ENCODE peak calls at places on chromosome 12, in five cellular contexts. R is K562, D is GM12878, J is SK-N-SH, Y is H1. M is an unnamed sample.

GRCh38 chr12:10385181-10385613 is 4.6 kb downstream of the KLRK1 start:
- DNase-seq in R (no peak), D (no peak), J (no peak), Y (no peak), M (no peak)

GRCh38 chr12:26122681-26123481 is 2.0 kb downstream of the BHLHE41 start:
- DNase-seq in R (peak; percentile 34), D (no peak), J (peak; percentile 74), Y (no peak), M (no peak)

GRCh38 chr12:109813810-109814416 is 19.3 kb downstream of the TRPV4 start:
- DNase-seq in R (no peak), D (no peak), J (no peak), Y (no peak), M (no peak)

GRCh38 chr12:72075401-72075800 is 136.8 kb downstream of the TPH2 start:
- DNase-seq in R (no peak), D (no peak), J (peak; percentile 7), Y (no peak), M (no peak)

GRCh38 chr12:64029013-64029857 is 184.7 kb downstream of the SRGAP1 start:
- DNase-seq in R (no peak), D (no peak), J (no peak), Y (no peak), M (no peak)

GRCh38 chr12:121536058-121536928 is 44.5 kb downstream of the KDM2B start:
- DNase-seq in R (peak; percentile 75), D (no peak), J (peak; percentile 94), Y (no peak), M (peak; percentile 91)

GRCh38 chr12:117155278-117156060 is 34.8 kb downstream of the FBXO21 start:
- DNase-seq in R (peak; percentile 92), D (no peak), J (peak; percentile 85), Y (peak; percentile 99), M (peak; percentile 73)

GRCh38 chr12:79547735-79548347 is 142.9 kb downstream of the PAWR start:
- DNase-seq in R (peak; percentile 36), D (peak; percentile 9), J (peak; percentile 56), Y (peak; percentile 46), M (no peak)

GRCh38 chr12:48021485-48022179 is 17.4 kb upstream of the COL2A1 start:
- DNase-seq in R (no peak), D (no peak), J (no peak), Y (peak; percentile 97), M (no peak)

GRCh38 chr12:12990700-12991468 is 9.2 kb downstream of the HEBP1 start:
- DNase-seq in R (no peak), D (no peak), J (no peak), Y (no peak), M (no peak)

GRCh38 chr12:120916561-120916960 is 12.4 kb upstream of the SPPL3 start:
- DNase-seq in R (no peak), D (no peak), J (no peak), Y (no peak), M (no peak)

GRCh38 chr12:89544730-89545184 is 18.9 kb upstream of the POC1B start:
- DNase-seq in R (no peak), D (no peak), J (no peak), Y (no peak), M (no peak)

GRCh38 chr12:54680374-54680773 is 32.2 kb upstream of the DCD start:
- DNase-seq in R (peak; percentile 43), D (no peak), J (peak; percentile 10), Y (peak; percentile 25), M (peak; percentile 8)

GRCh38 chr12:109944975-109945374 is 44.9 kb downstream of the TCHP start:
- DNase-seq in R (no peak), D (no peak), J (peak; percentile 60), Y (peak; percentile 73), M (no peak)

GRCh38 chr12:112900298-112901145 is 6.2 kb upstream of the OAS1 start:
- DNase-seq in R (peak; percentile 38), D (no peak), J (peak; percentile 50), Y (peak; percentile 17), M (no peak)

GRCh38 chr12:22334696-22335290 is at the start of gene ST8SIA1:
- DNase-seq in R (no peak), D (no peak), J (peak; percentile 73), Y (no peak), M (peak; percentile 25)

GRCh38 chr12:98745578-98746391 is 100.7 kb downstream of the APAF1 start:
- DNase-seq in R (no peak), D (no peak), J (peak; percentile 48), Y (no peak), M (peak; percentile 22)

GRCh38 chr12:131634037-131634436 is 76.9 kb upstream of the SFSWAP start:
- DNase-seq in R (no peak), D (no peak), J (no peak), Y (no peak), M (no peak)

GRCh38 chr12:40684986-40685385 is 7.3 kb upstream of the CNTN1 start:
- DNase-seq in R (no peak), D (no peak), J (no peak), Y (no peak), M (no peak)

GRCh38 chr12:31235868-31236395 is 90.0 kb downstream of the SINHCAF start:
- DNase-seq in R (no peak), D (no peak), J (no peak), Y (no peak), M (no peak)

GRCh38 chr12:103632554-103633216 is 45.6 kb downstream of the STAB2 start:
- DNase-seq in R (peak; percentile 84), D (peak; percentile 31), J (peak; percentile 79), Y (peak; percentile 86), M (peak; percentile 68)

GRCh38 chr12:124993568-124994434 is at the start of gene BRI3BP:
- DNase-seq in R (peak; percentile 78), D (no peak), J (peak; percentile 91), Y (no peak), M (no peak)

GRCh38 chr12:114665411-114666181 is 18.4 kb downstream of the TBX3 start:
- DNase-seq in R (no peak), D (no peak), J (no peak), Y (no peak), M (no peak)

GRCh38 chr12:103401421-103401820 is 94.3 kb downstream of the C12orf42 start:
- DNase-seq in R (no peak), D (no peak), J (no peak), Y (peak; percentile 9), M (no peak)

GRCh38 chr12:65603428-65604351 is 220.6 kb upstream of the HMGA2 start:
- DNase-seq in R (peak; percentile 30), D (no peak), J (no peak), Y (no peak), M (no peak)

GRCh38 chr12:89126712-89127111 is 225.6 kb downstream of the DUSP6 start:
- DNase-seq in R (no peak), D (no peak), J (no peak), Y (no peak), M (no peak)

GRCh38 chr12:111975161-111975931 is 37.6 kb downstream of the TMEM116 start:
- DNase-seq in R (peak; percentile 73), D (no peak), J (no peak), Y (no peak), M (no peak)

GRCh38 chr12:83784298-83784890 is 1097.7 kb downstream of the TMTC2 start:
- DNase-seq in R (no peak), D (no peak), J (no peak), Y (no peak), M (no peak)

GRCh38 chr12:4440187-4440941 is 5.3 kb downstream of the FGF6 start:
- DNase-seq in R (no peak), D (no peak), J (no peak), Y (no peak), M (no peak)

DNA sequence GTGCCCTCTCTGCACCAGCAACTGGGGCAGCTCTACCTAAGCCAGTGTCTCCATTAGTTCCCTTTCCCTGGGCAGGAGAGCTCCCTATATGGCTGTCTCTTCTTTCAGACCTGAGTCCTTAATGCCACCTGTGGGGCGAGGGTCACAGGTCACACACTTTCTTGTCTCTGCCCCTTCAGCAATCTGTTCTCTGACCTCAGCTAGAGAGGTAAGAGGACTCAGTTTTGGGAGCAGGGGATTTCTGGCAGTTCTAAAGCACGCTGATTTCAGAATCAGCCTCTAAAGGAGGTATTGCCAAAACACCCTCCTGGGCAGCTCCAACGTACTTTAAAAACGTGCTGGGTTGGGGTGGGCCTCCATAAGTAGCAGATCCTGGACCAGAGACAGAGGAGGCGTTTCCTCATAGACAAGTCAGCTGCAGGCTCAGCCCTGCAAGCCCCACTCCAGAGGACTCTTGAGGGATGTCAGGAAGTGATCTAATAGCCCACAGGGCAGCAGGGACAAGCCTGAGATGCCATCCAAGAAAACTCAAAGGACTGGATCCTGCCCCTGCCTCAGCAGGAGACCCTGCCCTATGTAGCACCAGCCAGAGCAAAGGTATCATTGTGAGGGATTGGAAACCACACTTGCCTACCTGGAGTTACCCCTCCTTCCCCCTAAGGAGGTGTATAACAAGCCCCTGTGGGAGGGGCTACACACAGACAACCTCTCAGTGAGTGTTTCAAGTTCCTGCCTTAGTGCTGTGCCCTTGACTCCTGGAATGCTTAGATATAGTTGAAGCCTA is 8.6 kb downstream of the CTDSP2 start:
- DNase-seq in R (peak; percentile 32), D (no peak), J (no peak), Y (no peak), M (no peak)
- TF ChIP-seq TAF1 in R (no peak), D (no peak), J (no peak), Y (no peak), M (no peak)

DNA sequence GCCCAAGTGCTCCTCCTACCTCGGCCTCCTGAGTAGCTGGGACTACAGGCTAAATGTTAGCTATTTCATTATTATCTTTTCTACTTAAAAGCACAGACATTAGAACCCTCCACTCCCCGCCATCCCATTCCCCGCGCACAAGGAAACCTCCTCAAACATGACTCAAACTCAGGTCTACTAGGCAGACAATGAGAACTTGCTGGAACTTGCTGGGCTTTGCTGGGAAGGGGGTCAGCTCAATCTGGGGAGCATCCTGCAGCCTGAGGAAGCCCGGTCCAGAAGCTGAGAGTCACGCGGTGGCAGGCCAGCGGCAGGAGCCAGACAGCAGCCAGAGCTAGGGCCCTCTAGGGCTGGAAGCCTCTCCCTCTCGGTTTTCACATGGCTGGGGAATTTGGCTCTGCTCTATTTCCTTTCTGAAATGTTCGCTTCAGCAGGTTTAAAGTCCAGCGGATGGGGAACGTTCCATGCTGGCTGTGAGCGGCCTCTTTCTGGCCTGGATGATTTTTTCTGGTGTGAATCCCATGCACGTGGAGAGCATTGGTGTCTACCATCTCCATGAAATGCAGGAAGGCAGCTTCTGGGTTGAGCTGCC is 68.5 kb downstream of the SLC6A12 start:
- DNase-seq in R (no peak), D (no peak), J (no peak), Y (no peak), M (no peak)
- TF ChIP-seq TAF1 in R (no peak), D (no peak), J (no peak), Y (no peak), M (no peak)

GRCh38 chr12:51923506-51924365 is 16.4 kb downstream of the ACVRL1 start:
- DNase-seq in R (peak; percentile 71), D (no peak), J (peak; percentile 58), Y (no peak), M (no peak)
- TF ChIP-seq TAF1 in R (no peak), D (no peak), J (no peak), Y (no peak), M (no peak)

GRCh38 chr12:46470039-46470627 is 97.6 kb upstream of the SLC38A2 start:
- DNase-seq in R (no peak), D (no peak), J (no peak), Y (no peak), M (no peak)

GRCh38 chr12:46465307-46465706 is 92.7 kb upstream of the SLC38A2 start:
- DNase-seq in R (no peak), D (no peak), J (no peak), Y (no peak), M (no peak)

GRCh38 chr12:46468813-46469212 is 96.2 kb upstream of the SLC38A2 start:
- DNase-seq in R (no peak), D (no peak), J (no peak), Y (no peak), M (no peak)

GRCh38 chr12:46470975-46471374 is 98.4 kb upstream of the SLC38A2 start:
- DNase-seq in R (no peak), D (no peak), J (no peak), Y (no peak), M (no peak)

GRCh38 chr12:46468159-46468558 is 95.6 kb upstream of the SLC38A2 start:
- DNase-seq in R (no peak), D (no peak), J (no peak), Y (no peak), M (no peak)
- TF ChIP-seq TAF1 in R (no peak), D (no peak), J (no peak), Y (no peak), M (no peak)